ENCODE peak calls at places on chromosomes 3 and 15, in five cellular contexts. One of them, this sample, is unnamed.

GRCh38 chr3:128994173-128994512 is 267 bp upstream of the CFAP92 start:
- DNase-seq in ELF-1: no peak
- DNase-seq in CD4-positive, CD25-positive, alpha-beta regulatory T cell: no peak
- DNase-seq in EH: no peak
- DNase-seq in EL: no peak
- DNase-seq in this sample: no peak

GRCh38 chr15:60534051-60534450 is 55.1 kb upstream of the ICE2 start:
- DNase-seq in ELF-1: no peak
- DNase-seq in CD4-positive, CD25-positive, alpha-beta regulatory T cell: no peak
- DNase-seq in EH: no peak
- DNase-seq in EL: no peak
- DNase-seq in this sample: no peak

GRCh38 chr3:128497305-128498126 is 4.5 kb upstream of the GATA2 start:
- DNase-seq in ELF-1: peak
- DNase-seq in CD4-positive, CD25-positive, alpha-beta regulatory T cell: peak
- DNase-seq in EH: peak
- DNase-seq in EL: peak
- DNase-seq in this sample: peak

GRCh38 chr15:25883860-25884259 is 20.7 kb upstream of the ATP10A start:
- DNase-seq in ELF-1: no peak
- DNase-seq in CD4-positive, CD25-positive, alpha-beta regulatory T cell: no peak
- DNase-seq in EH: peak
- DNase-seq in EL: peak
- DNase-seq in this sample: no peak

GRCh38 chr3:56799251-56799882 is 2.4 kb downstream of the ARHGEF3 start:
- DNase-seq in ELF-1: no peak
- DNase-seq in CD4-positive, CD25-positive, alpha-beta regulatory T cell: peak
- DNase-seq in EH: peak
- DNase-seq in EL: peak
- DNase-seq in this sample: peak

GRCh38 chr3:190560284-190560895 is 46.5 kb downstream of the IL1RAP start:
- DNase-seq in ELF-1: no peak
- DNase-seq in CD4-positive, CD25-positive, alpha-beta regulatory T cell: no peak
- DNase-seq in EH: no peak
- DNase-seq in EL: no peak
- DNase-seq in this sample: no peak

GRCh38 chr15:32651229-32651837 is 9.8 kb downstream of the SCG5 start:
- DNase-seq in ELF-1: peak
- DNase-seq in CD4-positive, CD25-positive, alpha-beta regulatory T cell: peak
- DNase-seq in EH: peak
- DNase-seq in EL: peak
- DNase-seq in this sample: peak

GRCh38 chr3:63937661-63938651 is 25.8 kb upstream of the SCAANT1 start:
- DNase-seq in ELF-1: no peak
- DNase-seq in CD4-positive, CD25-positive, alpha-beta regulatory T cell: no peak
- DNase-seq in EH: no peak
- DNase-seq in EL: no peak
- DNase-seq in this sample: peak

GRCh38 chr3:122092460-122093165 is 37.5 kb downstream of the CD86 start:
- DNase-seq in ELF-1: peak
- DNase-seq in CD4-positive, CD25-positive, alpha-beta regulatory T cell: no peak
- DNase-seq in EH: peak
- DNase-seq in EL: peak
- DNase-seq in this sample: peak

GRCh38 chr3:100697183-100697582 is 12.1 kb upstream of the TFG start:
- DNase-seq in ELF-1: no peak
- DNase-seq in CD4-positive, CD25-positive, alpha-beta regulatory T cell: no peak
- DNase-seq in EH: no peak
- DNase-seq in EL: no peak
- DNase-seq in this sample: peak

GRCh38 chr15:53837263-53837662 is 77.8 kb upstream of the WDR72 start:
- DNase-seq in ELF-1: no peak
- DNase-seq in CD4-positive, CD25-positive, alpha-beta regulatory T cell: no peak
- DNase-seq in EH: no peak
- DNase-seq in EL: no peak
- DNase-seq in this sample: peak

GRCh38 chr15:96058103-96058851 is 272.2 kb upstream of the NR2F2 start:
- DNase-seq in ELF-1: no peak
- DNase-seq in CD4-positive, CD25-positive, alpha-beta regulatory T cell: no peak
- DNase-seq in EH: no peak
- DNase-seq in EL: no peak
- DNase-seq in this sample: no peak

GRCh38 chr15:34122771-34123183 is 20.9 kb downstream of the PGBD4 start:
- DNase-seq in ELF-1: peak
- DNase-seq in CD4-positive, CD25-positive, alpha-beta regulatory T cell: no peak
- DNase-seq in EH: peak
- DNase-seq in EL: peak
- DNase-seq in this sample: no peak

GRCh38 chr15:77327844-77328529 is 91.9 kb downstream of the PEAK1 start:
- DNase-seq in ELF-1: no peak
- DNase-seq in CD4-positive, CD25-positive, alpha-beta regulatory T cell: no peak
- DNase-seq in EH: no peak
- DNase-seq in EL: no peak
- DNase-seq in this sample: no peak

GRCh38 chr3:155560594-155560993 is 184.3 kb downstream of the PLCH1 start:
- DNase-seq in ELF-1: peak
- DNase-seq in CD4-positive, CD25-positive, alpha-beta regulatory T cell: no peak
- DNase-seq in EH: peak
- DNase-seq in EL: peak
- DNase-seq in this sample: no peak

GRCh38 chr3:114508976-114509375 is 215.1 kb downstream of the TIGIT start:
- DNase-seq in ELF-1: no peak
- DNase-seq in CD4-positive, CD25-positive, alpha-beta regulatory T cell: no peak
- DNase-seq in EH: peak
- DNase-seq in EL: no peak
- DNase-seq in this sample: peak

GRCh38 chr15:74400915-74401757 is 32.6 kb downstream of the SEMA7A start:
- DNase-seq in ELF-1: no peak
- DNase-seq in CD4-positive, CD25-positive, alpha-beta regulatory T cell: no peak
- DNase-seq in EH: no peak
- DNase-seq in EL: no peak
- DNase-seq in this sample: no peak

GRCh38 chr15:96789999-96790398 is 459.5 kb downstream of the NR2F2 start:
- DNase-seq in ELF-1: no peak
- DNase-seq in CD4-positive, CD25-positive, alpha-beta regulatory T cell: no peak
- DNase-seq in EH: no peak
- DNase-seq in EL: no peak
- DNase-seq in this sample: no peak